ENCODE peak calls at places on chromosomes 2 and 18, in six cellular contexts. G is body of pancreas, Q is adrenal gland, K is RWPE1, T is Peyer's patch, O is IMR-90. L is an unnamed sample.

GRCh38 chr2:127874378-127875271 is 11.1 kb downstream of the AMMECR1L start:
- DNase-seq in O (no peak), T (no peak), Q (no peak), G (no peak), K (no peak), L (no peak)

GRCh38 chr2:120485096-120485495 is 139.2 kb downstream of the INHBB start:
- DNase-seq in T (no peak), Q (no peak), G (no peak), K (no peak), O (no peak), L (no peak)

GRCh38 chr2:20650412-20650879 is 452 bp downstream of the HS1BP3 start:
- DNase-seq in K (peak; percentile 41), G (no peak), Q (peak; percentile 42), T (peak; percentile 55), O (peak; percentile 38), L (peak; percentile 75)

GRCh38 chr18:57077786-57078552 is 68.9 kb upstream of the BOD1L2 start:
- DNase-seq in O (no peak), K (no peak), Q (no peak), T (peak; percentile 54), G (no peak), L (peak; percentile 58)

GRCh38 chr2:151886235-151886634 is 58.0 kb upstream of the ARL5A start:
- DNase-seq in T (no peak), O (no peak), G (no peak), K (no peak), Q (no peak), L (no peak)

GRCh38 chr18:25230658-25231326 is 121.2 kb downstream of the ZNF521 start:
- DNase-seq in Q (peak; percentile 72), O (peak; percentile 90), G (peak; percentile 33), T (peak; percentile 63), K (no peak), L (peak; percentile 45)

GRCh38 chr2:15383695-15384350 is 177.3 kb downstream of the NBAS start:
- DNase-seq in T (no peak), Q (no peak), K (no peak), O (peak; percentile 6), G (no peak), L (peak; percentile 51)

GRCh38 chr2:84894758-84895520 is 10.5 kb upstream of the TMSB10 start:
- DNase-seq in Q (no peak), K (no peak), O (peak; percentile 52), T (peak; percentile 59), G (no peak), L (peak; percentile 48)

GRCh38 chr2:113218283-113219091 is 44.7 kb downstream of the PSD4 start:
- DNase-seq in K (no peak), O (no peak), T (peak; percentile 93), G (peak; percentile 62), Q (peak; percentile 92), L (peak; percentile 37)

GRCh38 chr2:168118733-168119518 is 128.5 kb downstream of the STK39 start:
- DNase-seq in T (no peak), G (no peak), O (peak; percentile 82), Q (peak; percentile 11), K (peak; percentile 22), L (peak; percentile 59)

GRCh38 chr2:204487447-204488229 is 57.6 kb upstream of the PARD3B start:
- DNase-seq in T (no peak), G (no peak), Q (no peak), O (peak; percentile 93), K (no peak), L (no peak)

GRCh38 chr2:121071058-121071504 is 213.9 kb downstream of the TFCP2L1 start:
- DNase-seq in K (peak; percentile 71), G (peak; percentile 81), O (peak; percentile 31), T (peak; percentile 72), Q (peak; percentile 82), L (peak; percentile 97)

DNA sequence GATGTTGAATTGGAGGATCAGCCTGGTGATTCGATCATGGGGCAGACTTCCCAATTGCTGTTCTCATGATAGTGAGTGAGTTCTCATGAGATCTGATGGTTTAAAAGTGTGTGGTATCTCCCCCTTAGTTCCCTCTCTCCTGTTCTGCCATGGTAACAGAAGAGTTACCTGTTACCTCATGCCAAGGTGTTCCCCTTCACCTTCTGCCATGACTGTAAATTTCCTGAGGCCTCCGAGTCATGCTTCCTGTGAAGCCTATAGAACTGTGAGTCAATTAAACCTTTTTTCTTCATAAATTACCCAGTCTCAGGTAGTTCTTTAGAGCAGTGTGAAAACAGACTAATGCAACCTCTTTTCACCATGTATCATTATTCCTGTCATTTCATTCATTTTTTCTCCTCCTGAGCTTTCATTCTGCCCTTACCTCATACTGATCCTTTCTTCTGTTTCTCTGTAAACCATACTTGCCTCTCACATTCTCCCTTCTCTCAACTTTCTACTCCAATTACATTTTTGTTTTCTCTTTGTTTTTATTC is 22.0 kb downstream of the STARD6 start:
- DNase-seq in G (no peak), K (no peak), O (no peak), T (no peak), Q (no peak), L (no peak)
- H3K27ac ChIP-seq in G (no peak overlapping the region), K (no peak overlapping the region), O (no peak overlapping the region), T (no peak overlapping the region), Q (no peak overlapping the region), L (no peak overlapping the region)

DNA sequence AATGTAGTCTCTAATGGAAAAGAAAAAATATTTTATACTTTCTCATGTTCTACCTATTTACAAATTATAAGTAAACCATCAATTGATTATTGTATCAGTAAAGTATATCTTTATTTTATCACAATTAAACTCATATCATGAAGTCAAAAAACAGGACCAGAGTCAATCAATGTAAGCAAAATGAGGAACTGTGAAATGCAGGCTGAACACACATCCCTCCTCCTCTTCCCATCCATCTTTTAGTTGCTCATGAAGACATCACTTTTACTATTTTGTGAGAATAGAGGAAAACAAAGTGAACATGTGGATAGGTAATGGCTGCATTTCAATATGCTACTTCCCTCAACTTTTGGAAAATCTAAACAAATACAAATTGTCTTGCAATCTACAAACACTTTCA is 188.8 kb upstream of the PGAP1 start:
- DNase-seq in K (no peak), Q (no peak), G (no peak), O (no peak), T (no peak), L (no peak)
- H3K27ac ChIP-seq in K (no peak overlapping the region), Q (no peak overlapping the region), G (no peak overlapping the region), O (no peak overlapping the region), T (peak overlapping the region; percentile 59), L (no peak overlapping the region)

DNA sequence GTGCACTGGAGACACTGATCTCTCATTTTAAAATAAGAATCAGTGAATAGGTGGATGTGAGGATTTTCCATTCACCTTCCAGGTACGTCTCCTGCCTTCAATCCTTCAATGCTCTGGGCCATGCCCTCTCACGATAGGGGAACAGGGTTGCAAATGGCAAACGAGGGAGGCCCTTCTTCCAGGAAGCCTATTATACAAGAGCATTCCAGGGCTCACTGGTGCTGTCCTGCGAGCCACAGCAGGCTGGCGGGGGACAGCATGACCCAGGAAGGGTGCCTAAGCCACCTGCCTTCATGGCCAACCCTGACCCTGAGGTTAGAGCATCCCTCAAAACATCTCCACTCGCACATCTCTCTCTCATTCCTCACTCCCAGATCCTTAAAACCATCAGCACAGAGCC is 20.6 kb upstream of the ID2 start:
- DNase-seq in T (no peak), Q (no peak), K (no peak), O (no peak), G (no peak), L (no peak)
- H3K27ac ChIP-seq in T (peak overlapping the region; percentile 5), Q (no peak overlapping the region), K (no peak overlapping the region), O (no peak overlapping the region), G (no peak overlapping the region), L (no peak overlapping the region)

GRCh38 chr18:7754725-7755181 is 187.6 kb downstream of the PTPRM start:
- DNase-seq in T (no peak), Q (peak; percentile 17), K (no peak), O (peak; percentile 17), G (peak; percentile 47), L (peak; percentile 49)
- H3K27ac ChIP-seq in T (no peak overlapping the region), Q (no peak overlapping the region), K (no peak overlapping the region), O (no peak overlapping the region), G (peak overlapping the region; percentile 35), L (no peak overlapping the region)

DNA sequence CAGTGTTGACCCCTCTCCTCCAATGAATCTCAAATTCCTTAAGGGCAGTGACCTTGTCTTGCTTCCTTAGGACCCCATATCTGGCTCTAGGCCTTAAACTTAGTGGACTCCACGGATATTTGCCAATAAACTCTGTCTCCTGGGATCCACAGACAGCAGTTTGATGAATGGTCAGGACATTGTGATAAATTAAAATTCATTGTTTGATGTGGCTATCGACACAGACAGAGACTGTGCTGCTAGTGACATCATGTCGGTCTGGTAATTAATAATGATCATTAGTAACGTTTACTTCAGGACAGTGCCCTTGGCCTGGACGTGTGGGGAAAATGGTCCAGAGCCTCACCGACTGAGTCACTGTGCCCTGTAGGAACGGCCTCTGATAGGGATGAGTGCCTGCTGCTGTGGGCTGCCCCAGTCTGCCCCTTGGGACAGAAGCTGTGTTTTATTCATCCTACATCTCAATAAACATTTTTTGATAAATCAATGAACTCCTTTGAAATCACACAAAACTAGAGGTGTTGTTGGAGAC is 5.2 kb upstream of the SLC35F6 start:
- DNase-seq in T (no peak), K (no peak), Q (peak; percentile 84), G (no peak), O (peak; percentile 39), L (no peak)
- H3K27ac ChIP-seq in T (no peak overlapping the region), K (peak overlapping the region; percentile 95), Q (peak overlapping the region; percentile 64), G (no peak overlapping the region), O (peak overlapping the region; percentile 98), L (peak overlapping the region; percentile 88)

GRCh38 chr2:237171396-237171795 is 85.7 kb downstream of the COPS8 start:
- DNase-seq in G (peak; percentile 19), O (peak; percentile 97), K (peak; percentile 62), Q (peak; percentile 55), T (no peak), L (no peak)
- H3K27ac ChIP-seq in G (no peak overlapping the region), O (peak overlapping the region; percentile 97), K (peak overlapping the region; percentile 80), Q (no peak overlapping the region), T (peak overlapping the region; percentile 49), L (no peak overlapping the region)

DNA sequence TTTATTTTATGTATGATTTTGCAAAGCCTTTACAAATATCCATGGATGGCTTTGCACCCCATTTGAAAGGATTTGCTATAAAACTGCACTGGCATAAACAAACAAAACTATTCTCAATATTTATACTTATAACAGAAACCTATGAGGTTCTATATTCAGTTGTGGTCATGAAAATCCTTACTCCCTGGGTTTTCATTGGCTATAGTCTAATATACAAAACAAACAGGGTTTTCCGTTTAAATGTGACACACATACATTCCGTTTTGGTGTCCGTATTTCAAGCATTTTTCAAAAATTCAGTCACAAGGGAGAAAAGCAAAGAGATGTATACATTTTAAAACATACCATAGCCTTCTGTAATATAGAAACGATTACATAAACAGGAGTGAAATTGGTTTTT is 100.0 kb downstream of the TCF4 start:
- DNase-seq in Q (no peak), K (no peak), G (no peak), O (peak; percentile 67), T (no peak), L (no peak)
- H3K27ac ChIP-seq in Q (no peak overlapping the region), K (no peak overlapping the region), G (no peak overlapping the region), O (peak overlapping the region; percentile 47), T (no peak overlapping the region), L (no peak overlapping the region)

L was measured in endodermal cell.